ENCODE peak calls at places on chromosomes 5 and 9, in ten cellular contexts. One of them, this sample, is unnamed. For H3K4me1, the result is how much of the 10 kb centered on the place peaks cover.

GRCh38 chr5:120803282-120803681 is 339.2 kb downstream of the PRR16 start:
- DNase-seq in fibroblast of lung: peak
- DNase-seq in tibial artery: no peak
- DNase-seq in Peyer's patch: no peak
- DNase-seq in cardiac muscle cell: no peak
- DNase-seq in left lung: no peak
- DNase-seq in endodermal cell: no peak
- DNase-seq in mesendoderm: peak
- DNase-seq in HCT116: peak
- DNase-seq in mammary epithelial cell: peak
- DNase-seq in this sample: no peak

GRCh38 chr9:137464291-137464999 is 5.3 kb upstream of the NSMF start:
- DNase-seq in fibroblast of lung: no peak
- DNase-seq in tibial artery: no peak
- DNase-seq in Peyer's patch: no peak
- DNase-seq in cardiac muscle cell: no peak
- DNase-seq in left lung: peak
- DNase-seq in endodermal cell: no peak
- DNase-seq in mesendoderm: no peak
- DNase-seq in HCT116: no peak
- DNase-seq in mammary epithelial cell: no peak
- DNase-seq in this sample: peak

GRCh38 chr5:57692582-57693487 is 210.2 kb upstream of the ACTBL2 start:
- DNase-seq in fibroblast of lung: peak
- DNase-seq in tibial artery: peak
- DNase-seq in Peyer's patch: no peak
- DNase-seq in cardiac muscle cell: peak
- DNase-seq in left lung: peak
- DNase-seq in endodermal cell: peak
- DNase-seq in mesendoderm: peak
- DNase-seq in HCT116: peak
- DNase-seq in mammary epithelial cell: peak
- DNase-seq in this sample: peak

GRCh38 chr9:34454571-34455065 is 3.8 kb downstream of the FAM219A start:
- DNase-seq in fibroblast of lung: peak
- DNase-seq in tibial artery: peak
- DNase-seq in Peyer's patch: no peak
- DNase-seq in cardiac muscle cell: no peak
- DNase-seq in left lung: no peak
- DNase-seq in endodermal cell: no peak
- DNase-seq in mesendoderm: peak
- DNase-seq in HCT116: peak
- DNase-seq in mammary epithelial cell: peak
- DNase-seq in this sample: no peak

GRCh38 chr5:166909926-166910325 is 1381.5 kb upstream of the WWC1 start:
- DNase-seq in fibroblast of lung: no peak
- DNase-seq in tibial artery: no peak
- DNase-seq in Peyer's patch: no peak
- DNase-seq in cardiac muscle cell: no peak
- DNase-seq in left lung: no peak
- DNase-seq in endodermal cell: no peak
- DNase-seq in mesendoderm: no peak
- DNase-seq in HCT116: no peak
- DNase-seq in mammary epithelial cell: no peak
- DNase-seq in this sample: no peak

GRCh38 chr5:141742866-141743651 is 61.0 kb upstream of the ARAP3 start:
- DNase-seq in fibroblast of lung: peak
- DNase-seq in tibial artery: no peak
- DNase-seq in Peyer's patch: no peak
- DNase-seq in cardiac muscle cell: peak
- DNase-seq in left lung: peak
- DNase-seq in endodermal cell: peak
- DNase-seq in mesendoderm: peak
- DNase-seq in HCT116: no peak
- DNase-seq in mammary epithelial cell: peak
- DNase-seq in this sample: peak

GRCh38 chr5:131373265-131373664 is 109.4 kb downstream of the CDC42SE2 start:
- DNase-seq in fibroblast of lung: no peak
- DNase-seq in tibial artery: no peak
- DNase-seq in Peyer's patch: no peak
- DNase-seq in cardiac muscle cell: no peak
- DNase-seq in left lung: no peak
- DNase-seq in endodermal cell: no peak
- DNase-seq in mesendoderm: peak
- DNase-seq in HCT116: no peak
- DNase-seq in mammary epithelial cell: no peak
- DNase-seq in this sample: no peak

GRCh38 chr5:52604151-52604550 is 183.6 kb upstream of the ITGA1 start:
- DNase-seq in fibroblast of lung: no peak
- DNase-seq in tibial artery: no peak
- DNase-seq in Peyer's patch: no peak
- DNase-seq in cardiac muscle cell: no peak
- DNase-seq in left lung: no peak
- DNase-seq in endodermal cell: no peak
- DNase-seq in mesendoderm: no peak
- DNase-seq in HCT116: no peak
- DNase-seq in mammary epithelial cell: no peak
- DNase-seq in this sample: no peak

GRCh38 chr5:168174376-168174775 is 117.1 kb upstream of the WWC1 start:
- DNase-seq in fibroblast of lung: peak
- DNase-seq in tibial artery: no peak
- DNase-seq in Peyer's patch: no peak
- DNase-seq in cardiac muscle cell: no peak
- DNase-seq in left lung: no peak
- DNase-seq in endodermal cell: no peak
- DNase-seq in mesendoderm: no peak
- DNase-seq in HCT116: no peak
- DNase-seq in mammary epithelial cell: no peak
- DNase-seq in this sample: no peak

GRCh38 chr5:111942661-111943401 is 185.8 kb upstream of the NREP start:
- DNase-seq in fibroblast of lung: no peak
- DNase-seq in tibial artery: no peak
- DNase-seq in Peyer's patch: no peak
- DNase-seq in cardiac muscle cell: no peak
- DNase-seq in left lung: no peak
- DNase-seq in endodermal cell: no peak
- DNase-seq in mesendoderm: no peak
- DNase-seq in HCT116: no peak
- DNase-seq in mammary epithelial cell: no peak
- DNase-seq in this sample: no peak

GRCh38 chr5:131959136-131959535 is 13.7 kb upstream of the MEIKIN start:
- DNase-seq in fibroblast of lung: no peak
- DNase-seq in tibial artery: no peak
- DNase-seq in Peyer's patch: no peak
- DNase-seq in cardiac muscle cell: no peak
- DNase-seq in left lung: no peak
- DNase-seq in endodermal cell: no peak
- DNase-seq in mesendoderm: no peak
- DNase-seq in HCT116: no peak
- DNase-seq in mammary epithelial cell: no peak
- DNase-seq in this sample: no peak

GRCh38 chr5:6723901-6724300 is 10.7 kb downstream of the TENT4A start:
- DNase-seq in fibroblast of lung: no peak
- DNase-seq in tibial artery: no peak
- DNase-seq in Peyer's patch: no peak
- DNase-seq in cardiac muscle cell: no peak
- DNase-seq in left lung: no peak
- DNase-seq in endodermal cell: no peak
- DNase-seq in mesendoderm: no peak
- DNase-seq in HCT116: no peak
- DNase-seq in mammary epithelial cell: no peak
- DNase-seq in this sample: peak

GRCh38 chr5:6721442-6721841 is 8.2 kb downstream of the TENT4A start:
- DNase-seq in fibroblast of lung: no peak
- DNase-seq in tibial artery: peak
- DNase-seq in Peyer's patch: no peak
- DNase-seq in cardiac muscle cell: no peak
- DNase-seq in left lung: no peak
- DNase-seq in endodermal cell: no peak
- DNase-seq in mesendoderm: no peak
- DNase-seq in HCT116: no peak
- DNase-seq in mammary epithelial cell: no peak
- DNase-seq in this sample: peak

GRCh38 chr5:6723122-6723885 is 10.1 kb downstream of the TENT4A start:
- DNase-seq in fibroblast of lung: no peak
- DNase-seq in tibial artery: no peak
- DNase-seq in Peyer's patch: no peak
- DNase-seq in cardiac muscle cell: no peak
- DNase-seq in left lung: no peak
- DNase-seq in endodermal cell: no peak
- DNase-seq in mesendoderm: no peak
- DNase-seq in HCT116: no peak
- DNase-seq in mammary epithelial cell: no peak
- DNase-seq in this sample: peak

GRCh38 chr5:6720561-6720921 is 7.3 kb downstream of the TENT4A start:
- DNase-seq in fibroblast of lung: no peak
- DNase-seq in tibial artery: no peak
- DNase-seq in Peyer's patch: no peak
- DNase-seq in cardiac muscle cell: no peak
- DNase-seq in left lung: no peak
- DNase-seq in endodermal cell: no peak
- DNase-seq in mesendoderm: no peak
- DNase-seq in HCT116: no peak
- DNase-seq in mammary epithelial cell: no peak
- DNase-seq in this sample: peak

DNA sequence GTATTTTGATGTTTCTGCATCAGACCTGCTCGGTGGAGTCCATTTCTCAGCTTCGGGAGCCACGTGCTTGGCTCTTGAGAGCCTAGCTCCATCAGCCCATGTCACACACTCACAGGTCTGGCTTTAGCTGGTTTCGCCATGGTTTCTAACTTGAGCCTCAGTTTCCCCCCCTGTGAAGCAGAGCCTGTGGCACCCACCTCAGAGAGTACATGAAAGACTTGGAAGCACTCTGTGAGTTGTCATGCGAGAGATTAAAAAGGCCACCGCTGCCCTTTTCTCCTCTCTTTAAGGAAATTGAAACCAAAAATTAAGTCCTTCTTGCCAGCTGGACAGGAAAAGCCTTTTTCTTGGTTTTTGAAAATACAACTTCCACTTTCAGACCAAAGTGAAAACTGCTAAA is 8.8 kb downstream of the TENT4A start:
- DNase-seq in fibroblast of lung: peak
- DNase-seq in tibial artery: peak
- DNase-seq in Peyer's patch: no peak
- DNase-seq in cardiac muscle cell: no peak
- DNase-seq in left lung: no peak
- DNase-seq in endodermal cell: no peak
- DNase-seq in mesendoderm: no peak
- DNase-seq in HCT116: no peak
- DNase-seq in mammary epithelial cell: no peak
- DNase-seq in this sample: peak
- H3K4me3 ChIP-seq in fibroblast of lung: peak
- H3K4me3 ChIP-seq in tibial artery: peak
- H3K4me3 ChIP-seq in Peyer's patch: no peak
- H3K4me3 ChIP-seq in cardiac muscle cell: no peak
- H3K4me3 ChIP-seq in left lung: no peak
- H3K4me3 ChIP-seq in endodermal cell: no peak
- H3K4me3 ChIP-seq in mesendoderm: no peak
- H3K4me3 ChIP-seq in HCT116: no peak
- H3K4me3 ChIP-seq in mammary epithelial cell: peak
- H3K4me3 ChIP-seq in this sample: no peak

DNA sequence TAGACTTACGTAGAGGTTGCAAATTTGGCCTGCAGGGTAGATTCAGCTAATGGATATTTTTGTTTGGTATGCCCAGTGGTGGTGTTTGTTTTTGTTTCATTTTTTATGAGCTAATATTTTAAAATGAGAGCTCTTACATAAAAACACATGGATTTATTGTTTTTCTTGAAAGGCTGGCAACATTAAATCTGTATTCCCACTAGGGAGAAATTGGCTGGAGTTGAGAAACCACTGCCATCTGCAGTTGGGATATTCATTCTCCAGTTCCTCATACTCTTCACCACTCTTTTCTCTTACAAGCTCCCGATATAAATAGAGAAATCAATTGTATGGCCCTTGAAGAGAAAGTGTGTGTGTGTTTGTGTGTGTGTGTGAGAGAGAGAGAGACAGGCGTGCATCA is 143.3 kb downstream of the ALDH1A1 start:
- DNase-seq in fibroblast of lung: no peak
- DNase-seq in tibial artery: no peak
- DNase-seq in Peyer's patch: no peak
- DNase-seq in cardiac muscle cell: no peak
- DNase-seq in left lung: no peak
- DNase-seq in endodermal cell: no peak
- DNase-seq in mesendoderm: no peak
- DNase-seq in HCT116: no peak
- DNase-seq in mammary epithelial cell: no peak
- DNase-seq in this sample: no peak
- H3K4me1 ChIP-seq in fibroblast of lung: under half
- H3K4me1 ChIP-seq in tibial artery: under half
- H3K4me1 ChIP-seq in Peyer's patch: under half
- H3K4me1 ChIP-seq in cardiac muscle cell: under half
- H3K4me1 ChIP-seq in left lung: under half
- H3K4me1 ChIP-seq in endodermal cell: under half
- H3K4me1 ChIP-seq in mesendoderm: under half
- H3K4me1 ChIP-seq in HCT116: under half
- H3K4me1 ChIP-seq in mammary epithelial cell: under half
- H3K4me1 ChIP-seq in this sample: under half

DNA sequence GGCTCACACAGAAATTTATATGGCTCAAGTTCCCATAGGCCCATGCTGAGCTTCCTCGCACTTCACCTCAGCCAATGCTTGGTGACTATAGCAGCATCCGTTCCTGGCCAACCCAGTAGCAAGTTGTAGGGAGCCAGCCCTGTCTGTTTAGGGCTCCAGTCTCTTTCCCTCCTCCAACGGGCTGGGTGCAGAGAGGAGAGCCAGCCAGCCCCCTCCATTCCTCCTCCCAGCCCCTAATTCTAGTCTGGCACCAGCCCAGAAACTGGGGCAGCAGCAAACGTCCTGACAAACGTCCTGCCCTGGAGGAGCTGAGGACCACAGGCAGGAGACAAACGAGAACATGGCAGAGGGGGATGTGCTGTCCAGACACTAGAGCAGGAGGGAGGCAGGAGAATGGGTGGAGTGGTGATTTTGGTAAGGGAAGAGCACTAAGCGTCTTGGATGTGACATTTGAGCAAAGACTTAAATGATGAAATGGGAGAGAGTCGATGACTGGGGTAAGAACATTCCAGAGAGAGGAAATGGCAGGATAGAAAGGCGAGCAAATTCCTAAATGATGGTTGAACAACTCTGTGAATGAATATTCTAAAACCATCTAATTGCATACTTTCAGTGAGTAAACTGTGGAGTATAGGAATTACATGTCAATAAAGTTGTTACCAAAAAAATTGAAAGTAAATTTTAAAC is 222.5 kb upstream of the DAPK1 start:
- DNase-seq in fibroblast of lung: no peak
- DNase-seq in tibial artery: no peak
- DNase-seq in Peyer's patch: no peak
- DNase-seq in cardiac muscle cell: no peak
- DNase-seq in left lung: no peak
- DNase-seq in endodermal cell: no peak
- DNase-seq in mesendoderm: no peak
- DNase-seq in HCT116: no peak
- DNase-seq in mammary epithelial cell: no peak
- DNase-seq in this sample: no peak
- H3K27ac ChIP-seq in fibroblast of lung: no peak
- H3K27ac ChIP-seq in tibial artery: no peak
- H3K27ac ChIP-seq in Peyer's patch: no peak
- H3K27ac ChIP-seq in cardiac muscle cell: no peak
- H3K27ac ChIP-seq in left lung: no peak
- H3K27ac ChIP-seq in endodermal cell: no peak
- H3K27ac ChIP-seq in mesendoderm: no peak
- H3K27ac ChIP-seq in HCT116: no peak
- H3K27ac ChIP-seq in mammary epithelial cell: no peak
- H3K27ac ChIP-seq in this sample: peak

GRCh38 chr9:95276395-95276954 is 41.0 kb downstream of the FANCC start:
- DNase-seq in fibroblast of lung: no peak
- DNase-seq in tibial artery: no peak
- DNase-seq in Peyer's patch: no peak
- DNase-seq in cardiac muscle cell: no peak
- DNase-seq in left lung: no peak
- DNase-seq in endodermal cell: no peak
- DNase-seq in mesendoderm: no peak
- DNase-seq in HCT116: no peak
- DNase-seq in mammary epithelial cell: no peak
- DNase-seq in this sample: no peak
- H3K4me3 ChIP-seq in fibroblast of lung: no peak
- H3K4me3 ChIP-seq in tibial artery: no peak
- H3K4me3 ChIP-seq in Peyer's patch: no peak
- H3K4me3 ChIP-seq in cardiac muscle cell: no peak
- H3K4me3 ChIP-seq in left lung: no peak
- H3K4me3 ChIP-seq in endodermal cell: no peak
- H3K4me3 ChIP-seq in mesendoderm: no peak
- H3K4me3 ChIP-seq in HCT116: no peak
- H3K4me3 ChIP-seq in mammary epithelial cell: no peak
- H3K4me3 ChIP-seq in this sample: no peak